ENCODE peak calls at places on chromosomes 12 and 14, in nine cellular contexts. Y, L, I, E, F, B, O, U and G are unnamed samples.

GRCh38 chr12:109833307-109834189 is at the start of gene TRPV4:
- DNase-seq in Y (no peak), L (no peak), I (peak; percentile 26), E (no peak), F (peak; percentile 82), B (peak; percentile 67), O (peak; percentile 79), U (no peak), G (no peak)

GRCh38 chr12:45010051-45010450 is 40.8 kb downstream of the DBX2 start:
- DNase-seq in Y (no peak), L (no peak), I (no peak), E (no peak), F (no peak), B (peak; percentile 40), O (no peak), U (no peak), G (no peak)

GRCh38 chr14:47857646-47858045 is 182.2 kb upstream of the MDGA2 start:
- DNase-seq in Y (no peak), L (no peak), I (no peak), E (no peak), F (no peak), B (no peak), O (no peak), U (no peak), G (no peak)

GRCh38 chr12:109888179-109889020 is 8.1 kb upstream of the GLTP start:
- DNase-seq in Y (peak; percentile 90), L (no peak), I (no peak), E (peak; percentile 7), F (no peak), B (peak; percentile 98), O (no peak), U (no peak), G (no peak)

GRCh38 chr14:26841920-26842741 is 244.3 kb upstream of the NOVA1 start:
- DNase-seq in Y (peak; percentile 41), L (peak; percentile 34), I (peak; percentile 37), E (no peak), F (no peak), B (peak; percentile 96), O (peak; percentile 8), U (no peak), G (no peak)

GRCh38 chr14:104968541-104969401 is 9.4 kb downstream of the AHNAK2 start:
- DNase-seq in Y (no peak), L (no peak), I (peak; percentile 47), E (no peak), F (peak; percentile 71), B (peak; percentile 85), O (no peak), U (peak; percentile 47), G (peak; percentile 51)

GRCh38 chr12:48029811-48030650 is 25.8 kb upstream of the COL2A1 start:
- DNase-seq in Y (no peak), L (no peak), I (no peak), E (no peak), F (no peak), B (no peak), O (no peak), U (no peak), G (no peak)

GRCh38 chr12:48988030-48988649 is 10.0 kb downstream of the WNT1 start:
- DNase-seq in Y (no peak), L (peak; percentile 46), I (peak; percentile 67), E (peak; percentile 84), F (peak; percentile 83), B (peak; percentile 57), O (peak; percentile 83), U (peak; percentile 78), G (no peak)

GRCh38 chr12:132429932-132430643 is 59.9 kb upstream of the FBRSL1 start:
- DNase-seq in Y (no peak), L (no peak), I (no peak), E (peak; percentile 71), F (peak; percentile 84), B (peak; percentile 58), O (no peak), U (peak; percentile 64), G (peak; percentile 90)

GRCh38 chr12:24711609-24712008 is 237.3 kb downstream of the BCAT1 start:
- DNase-seq in Y (no peak), L (no peak), I (no peak), E (no peak), F (no peak), B (no peak), O (no peak), U (no peak), G (no peak)

GRCh38 chr12:105365231-105365630 is 34.7 kb downstream of the C12orf75 start:
- DNase-seq in Y (no peak), L (no peak), I (peak; percentile 19), E (no peak), F (no peak), B (peak; percentile 29), O (no peak), U (no peak), G (no peak)

GRCh38 chr12:106081606-106082005 is 57.1 kb downstream of the NUAK1 start:
- DNase-seq in Y (no peak), L (peak; percentile 54), I (no peak), E (no peak), F (no peak), B (no peak), O (no peak), U (no peak), G (no peak)

GRCh38 chr14:54776361-54777001 is 126.1 kb downstream of the GCH1 start:
- DNase-seq in Y (no peak), L (no peak), I (peak; percentile 59), E (peak; percentile 44), F (no peak), B (peak; percentile 86), O (peak; percentile 41), U (peak; percentile 76), G (no peak)

GRCh38 chr12:42477931-42478330 is 111.6 kb downstream of the PRICKLE1 start:
- DNase-seq in Y (no peak), L (no peak), I (no peak), E (no peak), F (no peak), B (peak; percentile 26), O (no peak), U (no peak), G (no peak)

GRCh38 chr12:122852336-122853275 is 17.3 kb downstream of the HIP1R start:
- DNase-seq in Y (no peak), L (no peak), I (no peak), E (no peak), F (no peak), B (peak; percentile 63), O (peak; percentile 65), U (no peak), G (no peak)

DNA sequence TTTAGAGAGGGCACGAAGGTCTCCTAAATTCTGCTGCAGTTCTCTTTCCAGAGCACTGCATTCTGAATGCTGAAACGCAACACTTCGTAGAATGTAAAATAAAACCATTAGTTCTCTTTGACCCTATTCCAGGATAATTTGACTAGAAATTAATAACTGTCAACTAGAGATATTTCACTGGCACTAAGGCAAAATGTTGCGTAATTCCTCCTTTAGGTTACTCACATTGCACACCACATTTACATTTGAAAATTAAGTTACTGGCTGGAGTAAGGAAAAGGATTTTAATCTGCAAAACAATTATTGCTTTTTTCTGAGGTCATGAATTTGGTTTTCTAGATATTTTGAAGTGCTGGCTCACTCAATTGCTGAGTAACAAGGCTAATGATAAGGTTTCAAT is 58.0 kb upstream of the TRHDE start:
- DNase-seq in Y (no peak), L (no peak), I (no peak), E (no peak), F (no peak), B (no peak), O (no peak), U (no peak), G (no peak)
- H3K4me3 ChIP-seq in Y (no peak overlapping the region), L (no peak overlapping the region), I (no peak overlapping the region), E (no peak overlapping the region), F (no peak overlapping the region), B (no peak overlapping the region), O (no peak overlapping the region), U (no peak overlapping the region), G (no peak overlapping the region)

GRCh38 chr14:75980856-75981255 is 939 bp downstream of the TGFB3 start:
- DNase-seq in Y (no peak), L (no peak), I (peak; percentile 44), E (no peak), F (no peak), B (peak; percentile 55), O (no peak), U (no peak), G (peak; percentile 73)
- H3K4me3 ChIP-seq in Y (peak overlapping the region; percentile 45), L (peak overlapping the region; percentile 84), I (peak overlapping the region; percentile 79), E (no peak overlapping the region), F (peak overlapping the region; percentile 52), B (peak overlapping the region; percentile 94), O (no peak overlapping the region), U (peak overlapping the region; percentile 75), G (peak overlapping the region; percentile 80)

DNA sequence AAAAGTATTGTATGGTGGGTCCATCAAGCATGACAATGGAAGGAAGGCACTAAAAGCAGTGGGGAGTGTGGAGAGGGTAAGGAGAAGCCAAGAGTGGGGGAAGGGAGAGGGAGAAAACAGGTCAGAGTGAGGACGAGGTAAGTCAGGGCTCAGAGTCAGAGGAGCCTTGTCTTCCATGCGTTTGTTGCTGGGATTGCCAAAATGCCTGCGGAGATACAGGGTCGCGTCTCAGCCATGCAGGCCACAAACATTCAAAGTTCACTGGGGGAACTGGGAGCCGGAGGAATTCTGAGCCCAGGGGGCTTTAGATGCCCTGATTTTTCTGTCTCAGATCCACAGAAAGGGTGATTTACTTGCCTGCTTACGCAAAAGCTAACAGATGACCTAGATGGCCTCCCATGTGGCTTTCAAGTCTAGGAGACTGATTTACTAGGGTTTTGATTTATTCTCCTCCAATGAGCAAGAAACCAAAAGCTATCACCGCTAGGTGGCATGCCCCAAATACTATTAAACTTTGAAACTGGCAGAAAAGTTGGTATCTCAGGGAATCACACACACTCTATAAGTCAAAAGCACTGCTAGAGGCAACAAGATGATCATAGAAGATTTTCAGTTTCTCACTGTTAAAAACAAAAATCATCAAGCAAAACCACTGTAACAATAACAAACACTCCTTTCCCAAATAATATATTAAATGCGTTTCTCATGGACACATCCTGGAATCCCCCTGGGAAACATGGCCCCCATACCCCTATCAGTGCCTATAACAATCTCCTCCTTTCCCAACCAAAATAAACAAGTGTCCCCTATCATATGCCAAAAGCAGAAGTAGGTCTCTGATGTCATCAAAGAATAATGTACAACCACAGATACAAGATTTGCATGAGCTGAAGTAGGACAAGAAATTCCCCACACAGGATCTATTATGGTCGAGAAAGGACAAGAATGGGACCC is 26.6 kb upstream of the MDM1 start:
- DNase-seq in Y (peak; percentile 65), L (peak; percentile 57), I (peak; percentile 21), E (peak; percentile 66), F (no peak), B (peak; percentile 80), O (peak; percentile 72), U (no peak), G (no peak)
- H3K4me3 ChIP-seq in Y (no peak overlapping the region), L (no peak overlapping the region), I (no peak overlapping the region), E (no peak overlapping the region), F (no peak overlapping the region), B (no peak overlapping the region), O (no peak overlapping the region), U (no peak overlapping the region), G (no peak overlapping the region)

DNA sequence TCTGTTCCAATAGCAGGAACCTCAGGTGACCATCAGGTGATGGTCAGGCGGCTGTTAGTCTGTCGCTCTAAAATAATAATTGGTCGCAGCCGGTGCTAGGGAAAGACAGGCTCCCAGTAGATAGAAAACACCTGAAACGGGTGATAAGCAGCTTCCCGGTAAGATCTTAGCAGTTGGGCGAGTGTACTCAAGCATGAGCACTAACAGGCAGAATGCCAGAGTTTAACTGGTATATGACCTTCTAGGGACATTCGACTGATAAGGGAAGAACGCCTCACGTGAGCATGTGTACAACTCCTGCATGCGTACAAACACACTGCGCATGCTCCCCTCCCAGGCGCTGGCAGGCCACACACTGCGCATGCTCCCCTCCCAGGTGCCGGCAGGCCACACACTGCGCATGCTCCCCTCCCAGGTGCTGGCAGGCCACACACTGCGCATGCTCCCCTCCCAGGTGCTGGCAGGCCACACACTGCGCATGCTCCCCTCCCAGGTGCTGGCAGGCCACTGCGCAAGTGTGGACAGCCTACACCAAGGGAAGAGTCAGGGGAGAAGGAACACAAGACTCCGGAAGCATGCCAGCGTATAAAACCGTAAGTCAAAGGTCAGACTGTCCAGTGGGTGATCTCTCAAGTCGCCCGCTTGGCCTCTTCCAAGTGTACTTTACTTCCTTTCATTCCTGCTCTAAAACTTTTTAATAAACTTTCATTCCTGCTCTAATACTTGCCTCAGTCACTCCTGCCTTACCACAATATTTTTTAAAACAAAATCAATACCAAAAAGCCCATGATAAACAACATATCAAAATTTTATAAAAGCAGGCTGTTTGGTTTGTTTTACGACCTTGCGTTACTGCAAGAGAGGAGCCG is 24.5 kb downstream of the GPRC5D start:
- DNase-seq in Y (no peak), L (peak; percentile 95), I (no peak), E (peak; percentile 36), F (peak; percentile 87), B (no peak), O (peak; percentile 83), U (peak; percentile 86), G (peak; percentile 95)
- H3K4me3 ChIP-seq in Y (no peak overlapping the region), L (peak overlapping the region; percentile 89), I (peak overlapping the region; percentile 55), E (no peak overlapping the region), F (peak overlapping the region; percentile 2), B (no peak overlapping the region), O (peak overlapping the region; percentile 18), U (peak overlapping the region; percentile 56), G (peak overlapping the region; percentile 49)